ENCODE peak calls at places on chromosome 4, in nine cellular contexts. D is adrenal gland, S is cardiac muscle cell, A is left ventricle myocardium inferior, K is IMR-90, I is endodermal cell, O is stomach, W is ascending aorta, E is PC-3. U is an unnamed sample.

GRCh38 chr4:6446538-6447451 is 25.6 kb downstream of the PPP2R2C start:
- DNase-seq in D (no peak), S (peak; percentile 9), A (peak; percentile 49), K (no peak), I (no peak), O (peak; percentile 41), W (no peak), E (no peak), U (no peak)

GRCh38 chr4:2044542-2045517 is 14.3 kb upstream of the NAT8L start:
- DNase-seq in D (peak; percentile 45), S (no peak), A (no peak), K (no peak), I (peak; percentile 43), O (no peak), W (no peak), E (no peak), U (no peak)

GRCh38 chr4:101345596-101346311 is 1.6 kb downstream of the PPP3CA start:
- DNase-seq in D (peak; percentile 75), S (peak; percentile 65), A (peak; percentile 74), K (peak; percentile 39), I (peak; percentile 75), O (peak; percentile 33), W (peak; percentile 35), E (peak; percentile 36), U (peak; percentile 83)

GRCh38 chr4:128757712-128758111 is 51.8 kb upstream of the JADE1 start:
- DNase-seq in D (peak; percentile 71), S (no peak), A (peak; percentile 58), K (peak; percentile 23), I (peak; percentile 60), O (peak; percentile 43), W (no peak), E (no peak), U (peak; percentile 77)

GRCh38 chr4:77073106-77073858 is 2.5 kb downstream of the CCNI start:
- DNase-seq in D (no peak), S (peak; percentile 59), A (no peak), K (peak; percentile 56), I (no peak), O (no peak), W (no peak), E (no peak), U (no peak)

GRCh38 chr4:1801286-1801958 is 8.3 kb downstream of the FGFR3 start:
- DNase-seq in D (no peak), S (no peak), A (no peak), K (no peak), I (no peak), O (no peak), W (no peak), E (no peak), U (no peak)

GRCh38 chr4:20062054-20062453 is 189.7 kb upstream of the SLIT2 start:
- DNase-seq in D (no peak), S (peak; percentile 35), A (no peak), K (peak; percentile 51), I (no peak), O (no peak), W (no peak), E (no peak), U (no peak)

GRCh38 chr4:52931238-52931637 is 69.1 kb downstream of the RASL11B start:
- DNase-seq in D (no peak), S (no peak), A (no peak), K (no peak), I (no peak), O (no peak), W (no peak), E (no peak), U (no peak)

GRCh38 chr4:84366932-84367331 is 132.2 kb downstream of the NKX6-1 start:
- DNase-seq in D (no peak), S (no peak), A (no peak), K (no peak), I (no peak), O (no peak), W (no peak), E (no peak), U (no peak)

GRCh38 chr4:10079951-10080873 is 36.4 kb downstream of the WDR1 start:
- DNase-seq in D (peak; percentile 74), S (no peak), A (peak; percentile 32), K (no peak), I (no peak), O (peak; percentile 18), W (no peak), E (no peak), U (no peak)

GRCh38 chr4:100839712-100840111 is 321.9 kb upstream of the EMCN start:
- DNase-seq in D (no peak), S (no peak), A (no peak), K (no peak), I (no peak), O (no peak), W (no peak), E (no peak), U (no peak)

GRCh38 chr4:45944000-45944399 is 179.9 kb downstream of the GABRG1 start:
- DNase-seq in D (no peak), S (no peak), A (no peak), K (no peak), I (no peak), O (no peak), W (no peak), E (peak; percentile 3), U (no peak)

GRCh38 chr4:36385951-36386561 is 104.6 kb downstream of the DTHD1 start:
- DNase-seq in D (no peak), S (no peak), A (no peak), K (no peak), I (no peak), O (no peak), W (no peak), E (no peak), U (no peak)

GRCh38 chr4:55023030-55023429 is 102.4 kb downstream of the KDR start:
- DNase-seq in D (no peak), S (no peak), A (no peak), K (no peak), I (no peak), O (no peak), W (no peak), E (no peak), U (no peak)

GRCh38 chr4:107467461-107467860 is 252.6 kb downstream of the PAPSS1 start:
- DNase-seq in D (no peak), S (no peak), A (no peak), K (no peak), I (no peak), O (no peak), W (no peak), E (no peak), U (no peak)

GRCh38 chr4:72118017-72118416 is 86.2 kb downstream of the NPFFR2 start:
- DNase-seq in D (no peak), S (no peak), A (no peak), K (no peak), I (no peak), O (no peak), W (no peak), E (no peak), U (no peak)

GRCh38 chr4:13966241-13967195 is 339.0 kb upstream of the BOD1L1 start:
- DNase-seq in D (no peak), S (peak; percentile 90), A (no peak), K (peak; percentile 82), I (peak; percentile 62), O (no peak), W (no peak), E (peak; percentile 72), U (no peak)

GRCh38 chr4:90127706-90128345 is 632 bp downstream of the CCSER1 start:
- DNase-seq in D (no peak), S (peak; percentile 9), A (peak; percentile 19), K (no peak), I (no peak), O (peak; percentile 50), W (no peak), E (peak; percentile 25), U (no peak)

GRCh38 chr4:17781072-17781830 is at the start of gene FAM184B:
- DNase-seq in D (no peak), S (peak; percentile 15), A (no peak), K (no peak), I (peak; percentile 75), O (no peak), W (no peak), E (peak; percentile 17), U (no peak)

DNA sequence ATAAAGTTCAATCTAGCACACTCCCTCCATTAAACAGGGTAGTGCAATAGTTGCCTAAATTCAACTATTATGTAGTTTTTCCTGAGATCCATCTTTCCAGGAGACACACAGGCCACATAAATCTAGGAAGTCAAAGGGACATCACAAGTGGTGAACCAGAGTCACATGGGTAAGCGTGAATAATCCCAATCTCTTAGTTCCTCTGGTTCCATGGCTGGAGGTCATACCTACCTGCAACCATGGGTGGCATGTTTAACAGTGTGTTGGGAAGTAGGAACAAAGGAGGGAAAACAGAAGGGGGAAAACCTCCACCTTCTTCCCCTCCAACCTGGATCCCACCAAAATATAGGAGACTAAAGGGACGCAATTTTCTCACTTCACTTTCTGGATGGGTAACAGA is 2651.6 kb downstream of the ARAP2 start:
- DNase-seq in D (no peak), S (peak; percentile 7), A (no peak), K (no peak), I (no peak), O (no peak), W (no peak), E (no peak), U (no peak)
- TF ChIP-seq CTCF in D (no peak), S (no peak), A (no peak), K (no peak), I (no peak), O (no peak), W (no peak), E (no peak), U (no peak)

GRCh38 chr4:8316251-8316771 is 46.8 kb downstream of the HTRA3 start:
- DNase-seq in D (peak; percentile 43), S (no peak), A (no peak), K (no peak), I (no peak), O (no peak), W (no peak), E (no peak), U (no peak)
- H3K27ac ChIP-seq in D (no peak overlapping the region), S (no peak overlapping the region), A (peak overlapping the region; percentile 67), K (peak overlapping the region; percentile 18), I (peak overlapping the region; percentile 17), O (peak overlapping the region; percentile 8), W (no peak overlapping the region), E (no peak overlapping the region), U (no peak overlapping the region)

DNA sequence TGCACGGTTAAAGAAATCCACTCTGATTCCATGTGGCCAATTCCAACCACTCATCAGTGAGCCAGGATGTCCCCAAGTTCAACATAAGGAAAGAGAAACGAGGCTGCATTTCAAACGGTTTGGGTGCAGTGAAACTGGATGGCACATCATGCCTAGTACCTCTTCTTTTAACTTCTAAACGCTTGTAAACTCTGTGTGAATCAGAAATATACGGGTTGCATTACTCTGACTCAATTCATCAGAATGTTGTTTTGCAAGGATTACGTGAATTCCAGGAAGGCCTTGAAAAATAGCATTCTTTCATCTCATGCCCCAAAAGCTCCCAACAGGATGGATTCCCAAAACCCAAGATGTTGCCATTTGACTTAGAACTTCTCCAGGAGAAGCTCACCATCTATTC is 270.4 kb downstream of the LDB2 start:
- DNase-seq in D (no peak), S (peak; percentile 94), A (no peak), K (peak; percentile 95), I (no peak), O (no peak), W (no peak), E (peak; percentile 90), U (no peak)
- TF ChIP-seq CTCF in D (no peak), S (no peak), A (no peak), K (no peak), I (no peak), O (no peak), W (no peak), E (no peak), U (no peak)

DNA sequence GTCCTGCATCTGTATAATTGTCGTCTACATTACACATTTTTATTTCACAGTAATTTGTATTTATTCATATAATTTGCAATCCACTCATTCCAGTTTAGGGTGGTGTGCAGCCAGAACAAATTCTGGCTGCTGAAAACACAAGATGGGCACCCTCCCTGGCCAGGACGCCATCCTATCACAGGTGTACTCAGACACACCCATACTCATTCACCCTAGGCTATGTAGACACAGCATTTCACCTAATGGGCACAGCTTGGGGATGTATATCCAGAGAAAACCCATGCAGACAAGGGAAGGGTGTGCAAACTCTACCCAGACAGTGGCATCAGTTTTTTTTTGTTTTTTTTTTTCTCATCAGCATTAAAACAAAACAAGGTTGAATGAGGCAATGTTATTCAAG is 73.1 kb downstream of the HMGB2 start:
- DNase-seq in D (no peak), S (no peak), A (no peak), K (no peak), I (no peak), O (no peak), W (no peak), E (no peak), U (no peak)
- H3K27ac ChIP-seq in D (no peak overlapping the region), S (no peak overlapping the region), A (no peak overlapping the region), K (no peak overlapping the region), I (no peak overlapping the region), O (no peak overlapping the region), W (no peak overlapping the region), E (no peak overlapping the region), U (no peak overlapping the region)